ENCODE peak calls at places on chromosomes 6 and 20, in six cellular contexts. M, P, Q, L, O and U are unnamed samples.
A peak's percentile ranks its signal among the peaks of the same experiment; 100 is the strongest.

GRCh38 chr20:61461459-61461858 is 209.4 kb downstream of the CDH4 start:
- DNase-seq in M (no peak), P (no peak), Q (no peak), L (no peak), O (no peak), U (no peak)

GRCh38 chr6:158812611-158813010 is 6.6 kb downstream of the EZR start:
- DNase-seq in M (no peak), P (no peak), Q (no peak), L (no peak), O (no peak), U (no peak)

GRCh38 chr6:45486739-45487138 is 109.0 kb upstream of the SUPT3H start:
- DNase-seq in M (no peak), P (no peak), Q (no peak), L (no peak), O (no peak), U (no peak)

GRCh38 chr6:101597711-101598110 is 204.2 kb downstream of the GRIK2 start:
- DNase-seq in M (peak; percentile 93), P (peak; percentile 24), Q (peak; percentile 94), L (no peak), O (no peak), U (no peak)

GRCh38 chr6:114390176-114390575 is 47.4 kb upstream of the HS3ST5 start:
- DNase-seq in M (no peak), P (no peak), Q (no peak), L (no peak), O (no peak), U (no peak)

GRCh38 chr20:32524871-32525501 is 60.1 kb downstream of the NOL4L start:
- DNase-seq in M (no peak), P (no peak), Q (no peak), L (no peak), O (peak; percentile 78), U (no peak)

GRCh38 chr6:32370510-32370909 is 1.2 kb downstream of the TSBP1 start:
- DNase-seq in M (no peak), P (no peak), Q (no peak), L (no peak), O (no peak), U (no peak)

GRCh38 chr20:61356171-61356570 is 104.1 kb downstream of the CDH4 start:
- DNase-seq in M (no peak), P (no peak), Q (no peak), L (no peak), O (no peak), U (no peak)

GRCh38 chr6:113671440-113671839 is 185.7 kb upstream of the MARCKS start:
- DNase-seq in M (no peak), P (no peak), Q (peak; percentile 56), L (no peak), O (no peak), U (no peak)

GRCh38 chr6:162361168-162361567 is 366.4 kb downstream of the PRKN start:
- DNase-seq in M (no peak), P (no peak), Q (no peak), L (no peak), O (no peak), U (no peak)

DNA sequence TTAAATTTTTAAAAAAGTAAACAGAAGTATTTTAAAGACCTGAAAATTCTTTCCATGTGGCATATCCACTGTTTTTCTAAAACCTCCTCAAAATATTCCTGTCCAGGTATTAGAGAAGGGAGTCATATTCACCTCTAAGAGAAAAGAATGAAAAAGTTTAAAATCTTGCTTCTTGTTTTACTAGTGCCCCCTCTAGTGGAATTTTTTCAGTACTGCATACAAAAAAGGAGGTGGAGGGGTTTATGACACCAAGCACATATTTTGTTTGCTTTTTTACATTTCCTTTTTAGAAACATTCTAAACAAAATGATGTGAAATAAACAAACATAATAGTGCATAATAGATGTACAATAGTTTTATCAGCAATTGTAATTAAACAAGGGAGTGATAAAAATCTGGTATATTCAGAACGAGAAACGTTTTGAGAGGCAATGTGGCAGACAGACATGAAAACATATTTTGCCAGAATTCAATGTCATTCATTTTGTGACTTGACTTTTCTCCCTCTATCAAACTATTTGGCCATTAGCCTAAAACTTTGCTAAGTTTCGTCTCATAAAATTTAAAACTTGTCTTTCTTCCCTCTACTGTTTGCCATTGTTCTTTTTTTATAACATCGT is 111.0 kb upstream of the TFAP2D start:
- DNase-seq in M (peak; percentile 31), P (peak; percentile 62), Q (peak; percentile 21), L (no peak), O (no peak), U (no peak)
- TF ChIP-seq CTCF in M (peak; percentile 59), P (peak; percentile 81), Q (peak; percentile 71), L (no peak), O (peak; percentile 69), U (peak; percentile 45)

DNA sequence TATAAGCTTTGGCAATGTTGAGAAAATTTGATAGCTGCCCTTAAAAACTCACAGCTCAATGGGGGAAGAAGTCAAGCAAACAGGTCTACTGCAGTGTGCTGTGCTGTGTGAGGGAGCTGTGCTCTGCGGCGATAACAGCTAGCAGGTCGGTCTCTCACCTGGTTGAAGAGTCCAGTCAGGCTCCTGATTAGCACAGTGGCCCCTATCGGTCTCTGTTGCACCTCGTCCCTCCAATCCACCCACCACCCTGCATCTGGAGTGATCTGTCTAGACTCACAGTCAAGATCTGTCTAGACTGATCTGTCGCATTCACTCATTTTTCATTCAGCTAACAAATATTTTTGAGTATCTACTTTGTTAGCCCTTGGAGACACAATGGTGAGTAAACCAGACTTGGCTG is 94.1 kb downstream of the MAP3K7 start:
- DNase-seq in M (no peak), P (no peak), Q (no peak), L (no peak), O (no peak), U (no peak)
- H3K27ac ChIP-seq in M (no peak overlapping the region), P (no peak overlapping the region), Q (no peak overlapping the region), L (no peak overlapping the region), O (no peak overlapping the region), U (no peak overlapping the region)

GRCh38 chr20:44494266-44494665 is 18.6 kb downstream of the TTPAL start:
- DNase-seq in M (peak; percentile 65), P (no peak), Q (peak; percentile 87), L (no peak), O (no peak), U (no peak)
- TF ChIP-seq CTCF in M (peak; percentile 21), P (no peak), Q (no peak), L (no peak), O (no peak), U (no peak)

GRCh38 chr20:50470249-50470858 is 39.8 kb upstream of the PTPN1 start:
- DNase-seq in M (peak; percentile 48), P (no peak), Q (no peak), L (no peak), O (no peak), U (no peak)

GRCh38 chr20:50471231-50471630 is 39.0 kb upstream of the PTPN1 start:
- DNase-seq in M (no peak), P (peak; percentile 36), Q (no peak), L (no peak), O (no peak), U (no peak)

GRCh38 chr20:50469796-50470195 is 40.4 kb upstream of the PTPN1 start:
- DNase-seq in M (no peak), P (no peak), Q (no peak), L (no peak), O (no peak), U (no peak)

GRCh38 chr20:50475879-50476292 is 34.3 kb upstream of the PTPN1 start:
- DNase-seq in M (peak; percentile 43), P (no peak), Q (peak; percentile 45), L (no peak), O (no peak), U (no peak)

DNA sequence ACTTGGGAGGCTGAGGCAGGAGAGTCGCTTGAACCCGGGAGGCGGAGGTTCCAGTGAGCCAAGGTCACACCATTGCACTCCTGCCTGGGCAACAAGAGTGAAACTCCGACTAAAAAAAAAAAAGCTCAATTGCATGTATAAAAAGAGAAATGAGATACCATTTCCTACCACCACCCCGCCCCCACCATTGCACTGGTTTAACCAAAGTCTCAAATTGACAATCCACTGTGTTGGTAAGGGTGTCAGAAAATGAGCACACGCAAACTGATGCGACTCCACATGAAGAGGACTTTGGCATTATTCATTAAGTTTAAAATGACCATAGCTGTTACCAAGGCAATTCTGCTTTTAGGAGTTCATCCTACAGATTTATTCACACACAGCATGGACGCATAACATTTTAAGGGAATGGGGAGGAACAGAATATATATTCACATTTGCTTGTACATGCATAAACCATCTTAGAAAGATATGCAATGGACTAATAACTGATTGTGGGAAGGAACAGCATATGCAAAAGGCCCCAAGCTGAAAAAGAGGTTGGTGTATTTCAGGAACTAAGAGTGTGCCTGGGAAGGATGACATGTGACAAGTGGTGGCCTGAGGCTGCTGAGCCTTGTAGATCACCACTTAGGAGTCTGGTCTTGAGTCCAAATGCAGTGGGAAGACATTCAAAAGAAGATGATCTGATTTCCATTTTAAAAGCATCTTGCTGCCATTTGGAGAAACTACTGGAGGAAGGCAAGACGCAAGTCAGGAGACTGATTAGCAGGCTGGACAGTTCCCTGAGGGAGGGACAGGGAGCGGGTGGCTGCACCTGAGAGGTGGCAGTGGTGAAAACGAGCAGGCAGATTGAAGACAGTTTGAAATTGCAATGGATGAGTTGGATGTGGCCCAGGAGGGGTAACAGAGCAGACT is 37.2 kb upstream of the PTPN1 start:
- DNase-seq in M (no peak), P (no peak), Q (no peak), L (no peak), O (no peak), U (no peak)
- H3K27ac ChIP-seq in M (no peak overlapping the region), P (no peak overlapping the region), Q (no peak overlapping the region), L (no peak overlapping the region), O (no peak overlapping the region), U (no peak overlapping the region)

GRCh38 chr20:21574443-21574842 is 60.6 kb upstream of the NKX2-2 start:
- DNase-seq in M (no peak), P (no peak), Q (no peak), L (no peak), O (no peak), U (no peak)
- TF ChIP-seq CTCF in M (no peak), P (no peak), Q (no peak), L (no peak), O (no peak), U (no peak)

GRCh38 chr6:167045828-167046580 is 46.8 kb downstream of the CEP43 start:
- DNase-seq in M (no peak), P (no peak), Q (no peak), L (no peak), O (no peak), U (no peak)
- H3K27ac ChIP-seq in M (no peak overlapping the region), P (no peak overlapping the region), Q (no peak overlapping the region), L (no peak overlapping the region), O (no peak overlapping the region), U (no peak overlapping the region)

GRCh38 chr6:97705568-97705967 is 422.6 kb upstream of the MMS22L start:
- DNase-seq in M (no peak), P (peak; percentile 55), Q (peak; percentile 2), L (no peak), O (no peak), U (no peak)
- TF ChIP-seq CTCF in M (peak; percentile 66), P (peak; percentile 67), Q (peak; percentile 31), L (no peak), O (peak; percentile 24), U (no peak)

GRCh38 chr6:11263185-11263817 is 30.8 kb upstream of the NEDD9 start:
- DNase-seq in M (peak; percentile 85), P (peak; percentile 85), Q (peak; percentile 84), L (no peak), O (peak; percentile 79), U (peak; percentile 90)
- H3K27ac ChIP-seq in M (peak overlapping the region; percentile 45), P (peak overlapping the region; percentile 5), Q (peak overlapping the region; percentile 0), L (peak overlapping the region; percentile 32), O (peak overlapping the region; percentile 54), U (peak overlapping the region; percentile 44)